ENCODE peak calls at places on chromosomes 3 and 15, in nine cellular contexts. P, R, Q, J, Y, U, B, X and H are unnamed samples.

GRCh38 chr3:69914395-69914794 is 85.1 kb upstream of the SAMMSON start:
- DNase-seq in P (no peak), R (no peak), Q (no peak), J (no peak), Y (no peak), U (no peak), B (no peak), X (no peak), H (no peak)

GRCh38 chr3:23944861-23945652 is at the start of gene NR1D2:
- DNase-seq in P (peak), R (peak), Q (peak), J (peak), Y (peak), U (peak), B (peak), X (peak), H (peak)

GRCh38 chr3:63905731-63906620 is 6.2 kb downstream of the SCAANT1 start:
- DNase-seq in P (no peak), R (no peak), Q (no peak), J (no peak), Y (no peak), U (no peak), B (no peak), X (no peak), H (no peak)

GRCh38 chr3:194125474-194125873 is 10.5 kb upstream of the HES1 start:
- DNase-seq in P (no peak), R (no peak), Q (no peak), J (no peak), Y (no peak), U (no peak), B (no peak), X (no peak), H (no peak)

GRCh38 chr3:58173670-58174472 is 36.9 kb downstream of the DNASE1L3 start:
- DNase-seq in P (no peak), R (no peak), Q (peak), J (no peak), Y (no peak), U (peak), B (peak), X (peak), H (no peak)

GRCh38 chr3:76990606-76991005 is 49.3 kb upstream of the ROBO2 start:
- DNase-seq in P (no peak), R (no peak), Q (no peak), J (no peak), Y (no peak), U (no peak), B (no peak), X (no peak), H (no peak)

GRCh38 chr3:181510500-181510899 is 201.2 kb upstream of the SOX2 start:
- DNase-seq in P (no peak), R (no peak), Q (no peak), J (no peak), Y (no peak), U (no peak), B (no peak), X (no peak), H (no peak)

GRCh38 chr3:15535757-15536156 is 14.3 kb upstream of the COLQ start:
- DNase-seq in P (no peak), R (no peak), Q (no peak), J (no peak), Y (no peak), U (no peak), B (no peak), X (no peak), H (no peak)

GRCh38 chr15:48888209-48888608 is 10.3 kb downstream of the EID1 start:
- DNase-seq in P (no peak), R (no peak), Q (no peak), J (no peak), Y (no peak), U (no peak), B (no peak), X (no peak), H (no peak)

GRCh38 chr15:49235446-49236207 is 65.6 kb downstream of the GALK2 start:
- DNase-seq in P (no peak), R (peak), Q (peak), J (no peak), Y (peak), U (peak), B (peak), X (peak), H (peak)

GRCh38 chr15:37837276-37837675 is 97.2 kb upstream of the TMCO5A start:
- DNase-seq in P (no peak), R (no peak), Q (peak), J (no peak), Y (no peak), U (no peak), B (no peak), X (no peak), H (no peak)

GRCh38 chr3:78718707-78719106 is 1049.1 kb downstream of the ROBO1 start:
- DNase-seq in P (no peak), R (no peak), Q (no peak), J (no peak), Y (no peak), U (no peak), B (no peak), X (no peak), H (no peak)

GRCh38 chr15:99658000-99658399 is 75.2 kb downstream of the LYSMD4 start:
- DNase-seq in P (no peak), R (no peak), Q (no peak), J (no peak), Y (no peak), U (no peak), B (no peak), X (no peak), H (no peak)

GRCh38 chr3:64827391-64827790 is 139.6 kb upstream of the ADAMTS9 start:
- DNase-seq in P (no peak), R (no peak), Q (no peak), J (no peak), Y (no peak), U (no peak), B (no peak), X (no peak), H (no peak)

GRCh38 chr15:101045835-101046691 is 126.9 kb downstream of the LRRK1 start:
- DNase-seq in P (no peak), R (peak), Q (no peak), J (peak), Y (peak), U (no peak), B (no peak), X (peak), H (no peak)

GRCh38 chr15:61796056-61796455 is 264.2 kb downstream of the VPS13C start:
- DNase-seq in P (no peak), R (no peak), Q (peak), J (no peak), Y (no peak), U (no peak), B (no peak), X (no peak), H (no peak)

GRCh38 chr15:57198654-57199241 is 177.6 kb upstream of the CGNL1 start:
- DNase-seq in P (no peak), R (no peak), Q (peak), J (no peak), Y (no peak), U (no peak), B (peak), X (no peak), H (no peak)

GRCh38 chr15:25331860-25332259 is 107.0 kb downstream of the UBE3A start:
- DNase-seq in P (no peak), R (no peak), Q (no peak), J (no peak), Y (no peak), U (no peak), B (no peak), X (no peak), H (no peak)

GRCh38 chr3:195312714-195313113 is 41.8 kb upstream of the XXYLT1 start:
- DNase-seq in P (no peak), R (no peak), Q (no peak), J (no peak), Y (no peak), U (no peak), B (no peak), X (no peak), H (no peak)

GRCh38 chr15:99976000-99976399 is 242.8 kb upstream of the LYSMD4 start:
- DNase-seq in P (no peak), R (no peak), Q (no peak), J (no peak), Y (no peak), U (no peak), B (no peak), X (no peak), H (no peak)

GRCh38 chr3:59818033-59818936 is 768.5 kb upstream of the CFAP20DC start:
- DNase-seq in P (no peak), R (peak), Q (peak), J (peak), Y (peak), U (no peak), B (no peak), X (peak), H (peak)

GRCh38 chr3:184230081-184230602 is 757 bp downstream of the VWA5B2 start:
- DNase-seq in P (no peak), R (no peak), Q (no peak), J (no peak), Y (peak), U (no peak), B (peak), X (no peak), H (no peak)